ENCODE peak calls at places on chromosomes 16 and 17, in seven cellular contexts. One of them, this sample, is unnamed.

GRCh38 chr17:37488607-37489196 is 989 bp upstream of the DUSP14 start:
- DNase-seq in PC-3: peak
- DNase-seq in IMR-90: peak
- DNase-seq in Peyer's patch: peak
- DNase-seq in uterus: peak
- DNase-seq in pancreas: peak
- DNase-seq in mucosa of descending colon: peak
- DNase-seq in this sample: peak

GRCh38 chr17:36761203-36761945 is 160.0 kb downstream of the MRM1 start:
- DNase-seq in IMR-90: no peak
- DNase-seq in uterus: no peak
- DNase-seq in mucosa of descending colon: no peak
- DNase-seq in pancreas: no peak
- DNase-seq in PC-3: no peak
- DNase-seq in Peyer's patch: no peak
- DNase-seq in this sample: no peak

GRCh38 chr16:4051591-4051990 is 64.7 kb downstream of the ADCY9 start:
- DNase-seq in IMR-90: no peak
- DNase-seq in PC-3: no peak
- DNase-seq in Peyer's patch: no peak
- DNase-seq in pancreas: no peak
- DNase-seq in mucosa of descending colon: no peak
- DNase-seq in uterus: no peak
- DNase-seq in this sample: no peak

GRCh38 chr17:54901230-54901847 is 687 bp downstream of the TOM1L1 start:
- DNase-seq in Peyer's patch: peak
- DNase-seq in PC-3: peak
- DNase-seq in uterus: no peak
- DNase-seq in mucosa of descending colon: peak
- DNase-seq in pancreas: no peak
- DNase-seq in IMR-90: peak
- DNase-seq in this sample: no peak

GRCh38 chr16:2468142-2468724 is 2.9 kb upstream of the NTN3 start:
- DNase-seq in pancreas: no peak
- DNase-seq in mucosa of descending colon: no peak
- DNase-seq in PC-3: peak
- DNase-seq in IMR-90: peak
- DNase-seq in Peyer's patch: no peak
- DNase-seq in uterus: no peak
- DNase-seq in this sample: no peak

GRCh38 chr16:14539631-14540030 is 90.4 kb downstream of the PARN start:
- DNase-seq in Peyer's patch: no peak
- DNase-seq in uterus: no peak
- DNase-seq in mucosa of descending colon: no peak
- DNase-seq in pancreas: no peak
- DNase-seq in PC-3: no peak
- DNase-seq in IMR-90: peak
- DNase-seq in this sample: no peak

GRCh38 chr17:41800601-41801373 is 11.0 kb downstream of the P3H4 start:
- DNase-seq in PC-3: peak
- DNase-seq in uterus: no peak
- DNase-seq in IMR-90: no peak
- DNase-seq in pancreas: no peak
- DNase-seq in Peyer's patch: peak
- DNase-seq in mucosa of descending colon: peak
- DNase-seq in this sample: no peak

GRCh38 chr17:17439971-17440843 is 36.6 kb upstream of the MED9 start:
- DNase-seq in IMR-90: peak
- DNase-seq in Peyer's patch: peak
- DNase-seq in uterus: no peak
- DNase-seq in mucosa of descending colon: peak
- DNase-seq in PC-3: peak
- DNase-seq in pancreas: peak
- DNase-seq in this sample: peak

GRCh38 chr17:10290046-10290445 is 82.8 kb downstream of the MYH13 start:
- DNase-seq in Peyer's patch: no peak
- DNase-seq in PC-3: no peak
- DNase-seq in pancreas: no peak
- DNase-seq in uterus: peak
- DNase-seq in mucosa of descending colon: peak
- DNase-seq in IMR-90: no peak
- DNase-seq in this sample: no peak

GRCh38 chr16:86843812-86844211 is 265.5 kb downstream of the FOXL1 start:
- DNase-seq in IMR-90: no peak
- DNase-seq in uterus: no peak
- DNase-seq in PC-3: no peak
- DNase-seq in pancreas: no peak
- DNase-seq in Peyer's patch: no peak
- DNase-seq in mucosa of descending colon: no peak
- DNase-seq in this sample: no peak

GRCh38 chr17:55770220-55770870 is 19.5 kb downstream of the PCTP start:
- DNase-seq in IMR-90: peak
- DNase-seq in PC-3: peak
- DNase-seq in Peyer's patch: no peak
- DNase-seq in mucosa of descending colon: no peak
- DNase-seq in pancreas: no peak
- DNase-seq in uterus: no peak
- DNase-seq in this sample: no peak

GRCh38 chr16:56744996-56745640 is 15.2 kb downstream of the NUP93 start:
- DNase-seq in pancreas: no peak
- DNase-seq in Peyer's patch: no peak
- DNase-seq in uterus: peak
- DNase-seq in PC-3: no peak
- DNase-seq in IMR-90: no peak
- DNase-seq in mucosa of descending colon: no peak
- DNase-seq in this sample: no peak

GRCh38 chr16:79247386-79247785 is 353.2 kb downstream of the MAF start:
- DNase-seq in mucosa of descending colon: no peak
- DNase-seq in uterus: no peak
- DNase-seq in pancreas: no peak
- DNase-seq in Peyer's patch: no peak
- DNase-seq in IMR-90: no peak
- DNase-seq in PC-3: no peak
- DNase-seq in this sample: no peak

GRCh38 chr16:11326084-11326736 is 19.0 kb upstream of the RMI2 start:
- DNase-seq in mucosa of descending colon: no peak
- DNase-seq in pancreas: no peak
- DNase-seq in IMR-90: no peak
- DNase-seq in Peyer's patch: no peak
- DNase-seq in PC-3: no peak
- DNase-seq in uterus: no peak
- DNase-seq in this sample: no peak

GRCh38 chr17:50618941-50619340 is 15.7 kb upstream of the ABCC3 start:
- DNase-seq in pancreas: no peak
- DNase-seq in mucosa of descending colon: no peak
- DNase-seq in uterus: no peak
- DNase-seq in PC-3: no peak
- DNase-seq in Peyer's patch: no peak
- DNase-seq in IMR-90: no peak
- DNase-seq in this sample: no peak

GRCh38 chr16:5028950-5029475 is 4.7 kb downstream of the NAGPA start:
- DNase-seq in pancreas: no peak
- DNase-seq in mucosa of descending colon: no peak
- DNase-seq in PC-3: no peak
- DNase-seq in Peyer's patch: no peak
- DNase-seq in IMR-90: no peak
- DNase-seq in uterus: no peak
- DNase-seq in this sample: no peak

GRCh38 chr16:50451951-50452508 is 83.2 kb upstream of the BRD7 start:
- DNase-seq in Peyer's patch: no peak
- DNase-seq in pancreas: no peak
- DNase-seq in uterus: no peak
- DNase-seq in mucosa of descending colon: no peak
- DNase-seq in PC-3: no peak
- DNase-seq in IMR-90: no peak
- DNase-seq in this sample: no peak

GRCh38 chr16:354971-355441 is 2.5 kb upstream of the AXIN1 start:
- DNase-seq in IMR-90: no peak
- DNase-seq in uterus: no peak
- DNase-seq in PC-3: no peak
- DNase-seq in mucosa of descending colon: no peak
- DNase-seq in Peyer's patch: no peak
- DNase-seq in pancreas: peak
- DNase-seq in this sample: no peak

GRCh38 chr16:1416521-1416941 is 2.0 kb upstream of the UNKL start:
- DNase-seq in pancreas: no peak
- DNase-seq in uterus: no peak
- DNase-seq in IMR-90: no peak
- DNase-seq in mucosa of descending colon: no peak
- DNase-seq in Peyer's patch: no peak
- DNase-seq in PC-3: peak
- DNase-seq in this sample: no peak

GRCh38 chr17:80422981-80423380 is 8.0 kb downstream of the ENDOV start:
- DNase-seq in mucosa of descending colon: no peak
- DNase-seq in Peyer's patch: no peak
- DNase-seq in IMR-90: no peak
- DNase-seq in uterus: peak
- DNase-seq in pancreas: no peak
- DNase-seq in PC-3: no peak
- DNase-seq in this sample: no peak

GRCh38 chr16:16150117-16150877 is 73.0 kb downstream of the ABCC6 start:
- DNase-seq in Peyer's patch: no peak
- DNase-seq in uterus: peak
- DNase-seq in mucosa of descending colon: peak
- DNase-seq in IMR-90: peak
- DNase-seq in PC-3: no peak
- DNase-seq in pancreas: peak
- DNase-seq in this sample: no peak

GRCh38 chr17:57909548-57909947 is 45.7 kb downstream of the CUEDC1 start:
- DNase-seq in mucosa of descending colon: no peak
- DNase-seq in uterus: no peak
- DNase-seq in Peyer's patch: no peak
- DNase-seq in pancreas: no peak
- DNase-seq in PC-3: no peak
- DNase-seq in IMR-90: no peak
- DNase-seq in this sample: no peak

GRCh38 chr17:57905875-57906455 is 49.2 kb downstream of the CUEDC1 start:
- DNase-seq in Peyer's patch: no peak
- DNase-seq in IMR-90: no peak
- DNase-seq in uterus: no peak
- DNase-seq in mucosa of descending colon: no peak
- DNase-seq in pancreas: no peak
- DNase-seq in PC-3: no peak
- DNase-seq in this sample: no peak

GRCh38 chr17:57908278-57908677 is 46.9 kb downstream of the CUEDC1 start:
- DNase-seq in mucosa of descending colon: no peak
- DNase-seq in Peyer's patch: no peak
- DNase-seq in IMR-90: no peak
- DNase-seq in pancreas: no peak
- DNase-seq in uterus: no peak
- DNase-seq in PC-3: no peak
- DNase-seq in this sample: no peak

GRCh38 chr17:57903961-57904360 is 51.3 kb downstream of the CUEDC1 start:
- DNase-seq in pancreas: no peak
- DNase-seq in mucosa of descending colon: no peak
- DNase-seq in PC-3: no peak
- DNase-seq in uterus: no peak
- DNase-seq in IMR-90: no peak
- DNase-seq in Peyer's patch: no peak
- DNase-seq in this sample: no peak

DNA sequence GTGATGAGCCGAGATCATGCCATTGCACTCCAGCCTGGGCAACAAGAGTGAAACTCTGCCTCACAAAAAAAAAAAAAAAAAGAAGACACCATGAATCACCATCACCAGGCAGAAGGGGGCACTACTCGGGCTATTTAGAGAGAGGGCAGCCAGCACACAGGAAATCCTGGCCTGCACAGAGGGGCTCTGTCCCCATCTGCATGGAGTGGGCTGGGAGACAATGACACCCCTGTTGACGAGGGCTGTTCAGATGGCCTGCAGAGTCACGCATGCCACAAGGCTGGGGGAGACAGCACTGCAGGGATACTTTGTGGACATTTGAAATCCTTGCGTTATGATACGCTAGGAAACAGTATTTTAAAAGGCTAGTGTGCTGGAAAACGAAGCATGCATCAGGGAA is 48.3 kb downstream of the CUEDC1 start:
- DNase-seq in uterus: no peak
- DNase-seq in PC-3: no peak
- DNase-seq in pancreas: no peak
- DNase-seq in mucosa of descending colon: no peak
- DNase-seq in Peyer's patch: no peak
- DNase-seq in IMR-90: no peak
- DNase-seq in this sample: no peak
- TF ChIP-seq CTCF in uterus: no peak
- TF ChIP-seq CTCF in PC-3: peak
- TF ChIP-seq CTCF in pancreas: no peak
- TF ChIP-seq CTCF in mucosa of descending colon: no peak
- TF ChIP-seq CTCF in Peyer's patch: no peak
- TF ChIP-seq CTCF in IMR-90: peak
- TF ChIP-seq CTCF in this sample: no peak

GRCh38 chr16:58043571-58044155 is 18.1 kb downstream of the MMP15 start:
- DNase-seq in mucosa of descending colon: no peak
- DNase-seq in PC-3: no peak
- DNase-seq in IMR-90: no peak
- DNase-seq in Peyer's patch: no peak
- DNase-seq in uterus: no peak
- DNase-seq in pancreas: no peak
- DNase-seq in this sample: no peak
- TF ChIP-seq CTCF in mucosa of descending colon: no peak
- TF ChIP-seq CTCF in PC-3: no peak
- TF ChIP-seq CTCF in IMR-90: no peak
- TF ChIP-seq CTCF in Peyer's patch: no peak
- TF ChIP-seq CTCF in uterus: no peak
- TF ChIP-seq CTCF in pancreas: no peak
- TF ChIP-seq CTCF in this sample: no peak

GRCh38 chr16:69479806-69480205 is 55.4 kb downstream of the CYB5B start:
- DNase-seq in Peyer's patch: no peak
- DNase-seq in pancreas: no peak
- DNase-seq in mucosa of descending colon: no peak
- DNase-seq in PC-3: no peak
- DNase-seq in IMR-90: no peak
- DNase-seq in uterus: no peak
- DNase-seq in this sample: no peak

GRCh38 chr16:69482410-69482951 is 58.1 kb downstream of the CYB5B start:
- DNase-seq in IMR-90: peak
- DNase-seq in Peyer's patch: no peak
- DNase-seq in PC-3: no peak
- DNase-seq in mucosa of descending colon: peak
- DNase-seq in pancreas: no peak
- DNase-seq in uterus: peak
- DNase-seq in this sample: no peak

GRCh38 chr16:69478685-69479084 is 54.3 kb downstream of the CYB5B start:
- DNase-seq in uterus: no peak
- DNase-seq in pancreas: no peak
- DNase-seq in PC-3: no peak
- DNase-seq in Peyer's patch: no peak
- DNase-seq in IMR-90: no peak
- DNase-seq in mucosa of descending colon: no peak
- DNase-seq in this sample: no peak

GRCh38 chr16:69483611-69484010 is 59.2 kb downstream of the CYB5B start:
- DNase-seq in IMR-90: no peak
- DNase-seq in Peyer's patch: no peak
- DNase-seq in mucosa of descending colon: no peak
- DNase-seq in PC-3: no peak
- DNase-seq in uterus: no peak
- DNase-seq in pancreas: no peak
- DNase-seq in this sample: no peak

GRCh38 chr16:69481901-69482341 is 57.5 kb downstream of the CYB5B start:
- DNase-seq in Peyer's patch: peak
- DNase-seq in IMR-90: peak
- DNase-seq in mucosa of descending colon: peak
- DNase-seq in PC-3: no peak
- DNase-seq in uterus: peak
- DNase-seq in pancreas: no peak
- DNase-seq in this sample: no peak
- TF ChIP-seq CTCF in Peyer's patch: no peak
- TF ChIP-seq CTCF in IMR-90: no peak
- TF ChIP-seq CTCF in mucosa of descending colon: no peak
- TF ChIP-seq CTCF in PC-3: no peak
- TF ChIP-seq CTCF in uterus: peak
- TF ChIP-seq CTCF in pancreas: no peak
- TF ChIP-seq CTCF in this sample: no peak

GRCh38 chr16:64539811-64540210 is 582.1 kb downstream of the CDH11 start:
- DNase-seq in pancreas: no peak
- DNase-seq in uterus: no peak
- DNase-seq in Peyer's patch: no peak
- DNase-seq in PC-3: no peak
- DNase-seq in mucosa of descending colon: no peak
- DNase-seq in IMR-90: no peak
- DNase-seq in this sample: no peak
- TF ChIP-seq CTCF in pancreas: no peak
- TF ChIP-seq CTCF in uterus: no peak
- TF ChIP-seq CTCF in Peyer's patch: no peak
- TF ChIP-seq CTCF in PC-3: no peak
- TF ChIP-seq CTCF in mucosa of descending colon: no peak
- TF ChIP-seq CTCF in IMR-90: no peak
- TF ChIP-seq CTCF in this sample: no peak

This sample was measured in natural killer cell.